ENCODE peak calls at places on chromosome 2, in six cellular contexts. Q, N, L, M, S and O are unnamed samples.

GRCh38 chr2:136448435-136448834 is 316.9 kb upstream of the THSD7B start:
- DNase-seq in Q (no peak), N (no peak), L (no peak), M (no peak), S (no peak), O (no peak)

GRCh38 chr2:69181806-69182427 is 168.9 kb downstream of the ANTXR1 start:
- DNase-seq in Q (no peak), N (peak), L (no peak), M (no peak), S (no peak), O (no peak)

GRCh38 chr2:23536326-23536725 is 151.3 kb downstream of the KLHL29 start:
- DNase-seq in Q (no peak), N (no peak), L (no peak), M (no peak), S (no peak), O (no peak)

GRCh38 chr2:21515903-21516302 is 392.1 kb downstream of the TDRD15 start:
- DNase-seq in Q (no peak), N (no peak), L (no peak), M (no peak), S (no peak), O (no peak)

GRCh38 chr2:30612371-30612770 is 165.3 kb downstream of the LCLAT1 start:
- DNase-seq in Q (no peak), N (no peak), L (peak), M (no peak), S (no peak), O (no peak)

GRCh38 chr2:134460583-134460998 is 206.7 kb downstream of the MGAT5 start:
- DNase-seq in Q (peak), N (peak), L (peak), M (peak), S (peak), O (peak)

GRCh38 chr2:120238728-120239487 is 13.7 kb upstream of the RALB start:
- DNase-seq in Q (no peak), N (peak), L (peak), M (no peak), S (peak), O (peak)

GRCh38 chr2:197960765-197961164 is 156.4 kb downstream of the PLCL1 start:
- DNase-seq in Q (no peak), N (no peak), L (no peak), M (no peak), S (no peak), O (no peak)

GRCh38 chr2:135744761-135745314 is 3.2 kb downstream of the UBXN4 start:
- DNase-seq in Q (no peak), N (peak), L (peak), M (peak), S (no peak), O (peak)

GRCh38 chr2:222706616-222707015 is 35.2 kb downstream of the MOGAT1 start:
- DNase-seq in Q (no peak), N (no peak), L (no peak), M (no peak), S (no peak), O (no peak)

GRCh38 chr2:170446078-170446477 is 268.1 kb downstream of the MYO3B start:
- DNase-seq in Q (no peak), N (no peak), L (peak), M (no peak), S (peak), O (no peak)

GRCh38 chr2:170715062-170715931 is at the start of gene SP5:
- DNase-seq in Q (peak), N (peak), L (peak), M (peak), S (peak), O (peak)

GRCh38 chr2:27370816-27371620 is 602 bp downstream of the SNX17 start:
- DNase-seq in Q (peak), N (peak), L (no peak), M (peak), S (no peak), O (peak)

GRCh38 chr2:200944467-200945394 is 18.7 kb downstream of the ORC2 start:
- DNase-seq in Q (no peak), N (peak), L (peak), M (no peak), S (peak), O (peak)

GRCh38 chr2:110858135-110858737 is 125.9 kb downstream of the ACOXL start:
- DNase-seq in Q (no peak), N (no peak), L (no peak), M (no peak), S (no peak), O (no peak)

GRCh38 chr2:235729182-235729929 is 235.5 kb downstream of the AGAP1 start:
- DNase-seq in Q (no peak), N (no peak), L (no peak), M (no peak), S (no peak), O (no peak)

GRCh38 chr2:46226620-46227019 is 70.6 kb upstream of the EPAS1 start:
- DNase-seq in Q (no peak), N (no peak), L (no peak), M (no peak), S (no peak), O (no peak)

GRCh38 chr2:30786923-30787685 is 20.1 kb downstream of the CAPN13 start:
- DNase-seq in Q (peak), N (no peak), L (no peak), M (no peak), S (no peak), O (no peak)

GRCh38 chr2:230410861-230411464 is 5.0 kb upstream of the SP100 start:
- DNase-seq in Q (no peak), N (no peak), L (no peak), M (no peak), S (no peak), O (no peak)

GRCh38 chr2:231462729-231463465 is 1.4 kb downstream of the NCL start:
- DNase-seq in Q (no peak), N (no peak), L (no peak), M (no peak), S (no peak), O (no peak)

GRCh38 chr2:219309278-219309677 is at the start of gene PTPRN:
- DNase-seq in Q (peak), N (no peak), L (no peak), M (peak), S (no peak), O (no peak)

GRCh38 chr2:45205480-45205879 is 196.2 kb upstream of the SIX2 start:
- DNase-seq in Q (peak), N (no peak), L (no peak), M (no peak), S (no peak), O (no peak)

GRCh38 chr2:234731236-234731635 is 220.6 kb upstream of the SH3BP4 start:
- DNase-seq in Q (no peak), N (no peak), L (no peak), M (no peak), S (no peak), O (no peak)

GRCh38 chr2:239300242-239300641 is 100.6 kb downstream of the HDAC4 start:
- DNase-seq in Q (no peak), N (no peak), L (no peak), M (no peak), S (no peak), O (no peak)
- H3K4me3 ChIP-seq in Q (no peak), N (no peak), L (peak), M (no peak), S (no peak), O (no peak)

DNA sequence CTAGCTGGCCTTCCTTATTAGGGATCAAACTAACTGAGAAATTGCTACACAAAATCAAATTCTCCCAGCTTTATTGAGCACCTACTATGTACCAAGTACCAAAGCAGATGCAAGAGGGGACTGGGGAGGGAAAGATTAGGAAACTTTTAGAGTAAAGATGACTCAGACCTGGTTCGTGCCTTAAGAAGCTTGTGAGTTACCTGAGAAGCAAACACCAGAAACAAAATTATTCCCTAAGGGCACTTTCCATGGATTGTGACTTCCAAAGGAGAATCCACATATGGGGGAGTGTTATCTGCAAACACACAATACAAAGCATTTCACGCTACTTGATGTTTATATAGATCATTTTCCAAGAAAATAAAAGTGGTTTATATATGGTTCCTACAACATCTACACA is 326.9 kb upstream of the HNRNPA3 start:
- DNase-seq in Q (no peak), N (no peak), L (no peak), M (no peak), S (no peak), O (no peak)
- H2AFZ ChIP-seq in Q (no peak), N (no peak), L (no peak), M (no peak), S (no peak), O (no peak)

GRCh38 chr2:1729264-1729663 is 15.1 kb downstream of the PXDN start:
- DNase-seq in Q (no peak), N (no peak), L (no peak), M (no peak), S (no peak), O (no peak)

GRCh38 chr2:1727796-1728474 is 16.4 kb downstream of the PXDN start:
- DNase-seq in Q (peak), N (no peak), L (no peak), M (no peak), S (no peak), O (no peak)

GRCh38 chr2:1730047-1730937 is 14.0 kb downstream of the PXDN start:
- DNase-seq in Q (no peak), N (no peak), L (no peak), M (peak), S (no peak), O (peak)

GRCh38 chr2:1727101-1727771 is 17.1 kb downstream of the PXDN start:
- DNase-seq in Q (no peak), N (no peak), L (no peak), M (no peak), S (no peak), O (no peak)

DNA sequence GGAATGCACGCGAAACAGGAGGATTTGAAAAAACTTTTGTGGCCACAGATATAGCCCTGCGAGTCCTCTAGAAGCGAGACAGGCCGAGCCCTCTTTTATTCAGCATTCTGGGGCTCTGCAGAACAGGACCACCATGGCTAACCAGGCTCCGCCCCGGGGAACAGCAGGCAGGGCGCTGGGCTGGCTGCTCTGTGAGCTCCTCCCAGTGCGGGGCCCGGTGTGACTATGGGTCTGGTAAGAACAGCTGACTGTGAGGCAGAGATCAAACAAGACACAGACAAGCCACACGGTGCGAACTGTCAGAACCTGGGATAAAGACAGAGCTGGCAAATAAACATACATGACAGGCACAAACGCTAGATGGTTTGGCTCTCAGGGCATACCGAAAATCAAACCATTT is 15.5 kb downstream of the PXDN start:
- DNase-seq in Q (peak), N (no peak), L (no peak), M (peak), S (no peak), O (no peak)
- TF ChIP-seq MAX in Q (peak), N (no peak), L (no peak), M (no peak), S (no peak), O (no peak)

DNA sequence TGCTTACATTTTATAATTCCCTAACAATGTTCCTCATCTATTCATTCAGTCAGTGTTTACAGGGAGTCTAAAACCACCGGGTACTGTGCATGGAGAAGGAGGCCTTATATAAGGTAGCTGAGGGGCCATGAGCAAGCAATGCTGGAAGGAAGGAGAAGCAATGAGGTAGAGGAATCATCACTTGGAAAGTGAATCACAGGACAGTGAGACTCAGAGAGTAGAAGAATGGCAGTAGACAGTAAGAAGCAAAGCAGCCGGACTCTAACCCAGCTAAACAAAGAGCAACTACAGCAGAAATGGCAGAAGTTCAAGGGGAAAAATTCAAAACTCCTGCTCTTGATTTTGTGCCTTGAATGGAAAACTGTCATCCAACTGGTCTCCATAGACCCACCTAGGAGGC is 68.2 kb downstream of the RBMS1 start:
- DNase-seq in Q (no peak), N (no peak), L (no peak), M (no peak), S (no peak), O (no peak)
- H3K4me3 ChIP-seq in Q (no peak), N (no peak), L (no peak), M (no peak), S (no peak), O (no peak)

DNA sequence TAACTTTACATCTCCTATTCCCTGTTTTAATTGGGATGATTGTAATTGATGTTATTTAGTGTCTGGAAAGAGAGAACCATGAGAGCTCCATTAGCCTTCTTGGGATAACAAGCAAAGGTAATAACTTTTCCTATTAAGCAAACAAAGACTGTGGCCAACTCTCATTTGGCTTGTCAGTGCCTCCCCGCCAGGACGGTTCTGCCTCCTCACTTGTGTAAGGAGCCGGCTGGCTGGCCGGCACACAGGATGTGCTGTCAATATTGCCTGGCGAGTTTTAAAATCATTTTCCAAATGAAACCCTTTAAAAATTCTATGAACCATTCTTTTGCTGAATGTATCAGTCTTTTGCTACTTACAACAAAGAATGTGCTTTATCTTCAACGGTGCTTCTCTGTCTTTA is 898.3 kb downstream of the CPS1 start:
- DNase-seq in Q (no peak), N (no peak), L (no peak), M (no peak), S (no peak), O (no peak)
- H2AFZ ChIP-seq in Q (peak), N (no peak), L (no peak), M (no peak), S (no peak), O (no peak)